ENCODE peak calls at places on chromosomes 7 and 10, in seven cellular contexts. E is pancreas; X is lower leg skin; D is kidney epithelial cell; Y is CD8-positive, alpha-beta T cell; V is breast epithelium; F is Jurkat, Clone E6-1. K is an unnamed sample.

GRCh38 chr10:79256264-79256806 is 90.9 kb upstream of the PPIF start:
- DNase-seq in E (no peak), X (no peak), D (no peak), Y (no peak), V (no peak), F (no peak), K (no peak)

GRCh38 chr10:43114031-43114742 is 24.1 kb upstream of the CSGALNACT2 start:
- DNase-seq in E (peak; percentile 5), X (no peak), D (no peak), Y (no peak), V (no peak), F (no peak), K (no peak)

GRCh38 chr10:74909665-74910064 is 83.3 kb downstream of the KAT6B start:
- DNase-seq in E (no peak), X (no peak), D (no peak), Y (no peak), V (no peak), F (no peak), K (no peak)

GRCh38 chr10:126137557-126138221 is 241.3 kb downstream of the FANK1 start:
- DNase-seq in E (no peak), X (no peak), D (no peak), Y (no peak), V (no peak), F (no peak), K (no peak)

GRCh38 chr10:5861269-5862031 is 28.2 kb downstream of the ANKRD16 start:
- DNase-seq in E (no peak), X (no peak), D (no peak), Y (no peak), V (no peak), F (no peak), K (no peak)

GRCh38 chr7:78437118-78437517 is 638.5 kb downstream of the PHTF2 start:
- DNase-seq in E (no peak), X (no peak), D (peak; percentile 21), Y (no peak), V (no peak), F (no peak), K (no peak)

GRCh38 chr7:173120-173918 is 19.1 kb upstream of the FAM20C start:
- DNase-seq in E (no peak), X (no peak), D (no peak), Y (no peak), V (no peak), F (no peak), K (peak; percentile 61)

GRCh38 chr7:107286751-107287621 is 118.2 kb downstream of the HBP1 start:
- DNase-seq in E (no peak), X (no peak), D (no peak), Y (no peak), V (no peak), F (no peak), K (no peak)

GRCh38 chr10:4359003-4359402 is 467.0 kb upstream of the AKR1E2 start:
- DNase-seq in E (no peak), X (no peak), D (no peak), Y (no peak), V (no peak), F (no peak), K (no peak)

GRCh38 chr10:27242951-27243551 is 2.5 kb upstream of the ACBD5 start:
- DNase-seq in E (no peak), X (peak; percentile 83), D (peak; percentile 38), Y (peak; percentile 76), V (no peak), F (peak; percentile 75), K (no peak)

GRCh38 chr10:80503584-80504157 is 34.0 kb upstream of the SH2D4B start:
- DNase-seq in E (no peak), X (no peak), D (no peak), Y (no peak), V (no peak), F (no peak), K (no peak)

GRCh38 chr7:35482231-35482630 is 212.7 kb downstream of the HERPUD2 start:
- DNase-seq in E (no peak), X (no peak), D (peak; percentile 25), Y (no peak), V (no peak), F (no peak), K (no peak)

GRCh38 chr10:7389844-7390243 is 21.0 kb downstream of the SFMBT2 start:
- DNase-seq in E (no peak), X (no peak), D (no peak), Y (no peak), V (no peak), F (no peak), K (no peak)

GRCh38 chr10:33559105-33559504 is 224.6 kb upstream of the NRP1 start:
- DNase-seq in E (no peak), X (no peak), D (no peak), Y (no peak), V (no peak), F (peak; percentile 61), K (no peak)

GRCh38 chr10:2144584-2144983 is 407.3 kb upstream of the ADARB2 start:
- DNase-seq in E (no peak), X (no peak), D (no peak), Y (no peak), V (no peak), F (no peak), K (no peak)
- H3K4me3 ChIP-seq in E (no peak overlapping the region), X (no peak overlapping the region), D (no peak overlapping the region), Y (no peak overlapping the region), V (no peak overlapping the region), F (no peak overlapping the region), K (no peak overlapping the region)

GRCh38 chr10:72328045-72328828 is 26.5 kb downstream of the DNAJB12 start:
- DNase-seq in E (peak; percentile 86), X (peak; percentile 92), D (no peak), Y (no peak), V (no peak), F (no peak), K (peak; percentile 72)

GRCh38 chr10:72331575-72332422 is 22.9 kb downstream of the DNAJB12 start:
- DNase-seq in E (peak; percentile 95), X (peak; percentile 95), D (peak; percentile 88), Y (peak; percentile 98), V (peak; percentile 92), F (peak; percentile 99), K (peak; percentile 92)

GRCh38 chr10:72330059-72330426 is 24.7 kb downstream of the DNAJB12 start:
- DNase-seq in E (no peak), X (no peak), D (no peak), Y (no peak), V (no peak), F (no peak), K (no peak)

GRCh38 chr10:72329290-72330058 is 25.2 kb downstream of the DNAJB12 start:
- DNase-seq in E (peak; percentile 86), X (peak; percentile 88), D (no peak), Y (no peak), V (no peak), F (no peak), K (no peak)

DNA sequence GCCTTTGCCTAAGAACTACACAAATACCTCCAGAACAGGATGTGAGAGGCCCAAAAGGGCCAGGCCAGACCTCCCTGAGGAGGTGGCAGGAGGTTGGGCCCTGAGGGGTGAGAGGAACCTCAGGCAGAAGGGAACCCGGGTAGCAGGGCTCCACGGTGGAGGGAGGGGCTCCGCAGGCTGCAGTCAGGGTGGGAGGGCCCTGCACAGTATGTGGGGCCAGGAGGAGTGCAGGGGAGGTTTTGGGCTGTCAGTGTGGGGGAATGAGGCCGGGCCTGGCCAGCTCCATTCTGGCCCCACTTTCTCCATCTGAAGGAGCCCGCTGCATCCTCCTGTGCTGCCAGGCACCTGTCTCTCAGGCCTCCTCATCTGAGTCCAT is 25.9 kb downstream of the DNAJB12 start:
- DNase-seq in E (peak; percentile 49), X (no peak), D (no peak), Y (no peak), V (no peak), F (no peak), K (no peak)
- H3K4me3 ChIP-seq in E (no peak overlapping the region), X (no peak overlapping the region), D (no peak overlapping the region), Y (peak overlapping the region; percentile 22), V (no peak overlapping the region), F (no peak overlapping the region), K (no peak overlapping the region)

DNA sequence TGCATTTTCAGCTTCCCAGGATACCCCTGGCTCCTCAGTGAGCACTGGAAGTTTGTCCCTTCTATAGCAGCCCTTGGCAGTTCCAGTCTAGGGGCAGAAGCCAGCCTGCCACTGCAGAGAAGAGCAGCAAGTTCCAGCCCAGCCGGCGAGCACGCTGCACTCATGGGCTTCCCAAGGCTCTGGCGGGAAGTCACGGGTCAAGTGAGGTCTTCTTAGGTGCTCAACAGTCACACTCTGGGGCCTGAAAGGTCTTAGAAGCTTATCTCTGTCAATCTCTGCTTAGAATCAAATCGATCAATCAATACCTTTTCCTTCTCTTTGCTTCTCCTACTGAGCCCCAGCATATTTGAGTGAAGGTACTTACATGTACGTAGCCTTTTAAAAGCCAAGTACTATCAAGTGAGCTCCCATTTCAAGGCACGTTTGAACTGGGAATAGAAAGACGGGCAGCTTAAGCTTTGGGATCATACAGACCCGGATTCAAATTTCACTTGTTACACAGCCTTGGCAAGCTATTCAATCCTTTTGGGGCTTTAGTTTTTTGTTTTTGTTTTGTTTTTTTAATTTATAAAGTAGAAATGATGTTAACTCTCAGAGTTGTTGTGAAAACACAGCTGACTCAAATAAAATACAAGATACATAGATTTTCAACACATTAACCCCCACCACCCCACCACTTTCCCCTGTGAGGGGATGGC is 152.6 kb upstream of the KLF14 start:
- DNase-seq in E (no peak), X (no peak), D (no peak), Y (no peak), V (no peak), F (no peak), K (no peak)
- H3K4me3 ChIP-seq in E (no peak overlapping the region), X (no peak overlapping the region), D (no peak overlapping the region), Y (no peak overlapping the region), V (no peak overlapping the region), F (no peak overlapping the region), K (no peak overlapping the region)

GRCh38 chr7:150453186-150453585 is 2.8 kb downstream of the GIMAP8 start:
- DNase-seq in E (no peak), X (no peak), D (no peak), Y (peak; percentile 36), V (no peak), F (no peak), K (no peak)

GRCh38 chr7:150451097-150451793 is 815 bp downstream of the GIMAP8 start:
- DNase-seq in E (no peak), X (no peak), D (no peak), Y (peak; percentile 66), V (no peak), F (peak; percentile 51), K (peak; percentile 89)

GRCh38 chr7:150450491-150450992 is at the start of gene GIMAP8:
- DNase-seq in E (no peak), X (peak; percentile 90), D (no peak), Y (peak; percentile 71), V (no peak), F (no peak), K (peak; percentile 90)

GRCh38 chr7:150453892-150454291 is 3.5 kb downstream of the GIMAP8 start:
- DNase-seq in E (no peak), X (no peak), D (no peak), Y (no peak), V (no peak), F (no peak), K (no peak)

DNA sequence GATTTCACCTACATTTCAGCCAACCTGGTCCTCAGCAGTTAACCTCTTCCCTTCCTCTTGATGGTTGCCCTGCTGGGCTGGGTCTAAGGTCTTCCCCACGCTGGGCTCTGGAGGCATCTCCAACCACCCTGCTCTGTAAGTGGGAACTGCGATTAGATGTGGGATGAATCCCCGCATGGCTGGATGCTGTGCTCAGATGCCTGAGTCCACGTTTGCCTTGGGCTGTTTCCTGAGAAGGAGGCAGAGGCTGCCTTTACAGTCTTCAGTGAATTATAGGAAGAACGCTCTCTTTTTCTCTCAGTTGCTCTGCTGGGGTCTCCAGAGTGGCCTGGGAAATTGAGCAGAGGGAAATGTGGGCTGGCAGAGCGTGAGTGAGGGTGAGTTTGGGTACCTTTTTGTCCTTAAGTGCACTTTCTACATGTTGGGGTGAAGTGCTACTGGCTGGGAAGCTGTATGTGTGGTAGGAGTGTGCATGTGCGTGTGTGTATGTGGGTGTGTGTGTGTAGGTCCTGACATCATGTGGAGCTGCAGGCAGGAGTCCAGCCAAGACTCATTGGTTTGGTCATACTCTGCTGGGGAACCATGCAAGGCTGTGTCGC is 1.5 kb downstream of the GIMAP8 start:
- DNase-seq in E (no peak), X (no peak), D (no peak), Y (peak; percentile 44), V (no peak), F (no peak), K (no peak)
- H3K4me3 ChIP-seq in E (peak overlapping the region; percentile 37), X (no peak overlapping the region), D (no peak overlapping the region), Y (peak overlapping the region; percentile 63), V (peak overlapping the region; percentile 44), F (peak overlapping the region; percentile 44), K (peak overlapping the region; percentile 42)

K was measured in left lung.